ENCODE peak calls at places on chromosome 11, in nine cellular contexts. Z, O, B, U, L, H, T, I and W are unnamed samples.
A peak's percentile ranks its signal among the peaks of the same experiment; 100 is the strongest.

GRCh38 chr11:117570701-117571100 is 226.3 kb downstream of the DSCAML1 start:
- DNase-seq in Z (no peak), O (no peak), B (no peak), U (peak; percentile 58), L (no peak), H (no peak), T (no peak), I (no peak), W (no peak)

GRCh38 chr11:124837491-124837856 is 27.8 kb upstream of the ROBO3 start:
- DNase-seq in Z (peak; percentile 89), O (peak; percentile 89), B (peak; percentile 71), U (no peak), L (peak; percentile 21), H (peak; percentile 92), T (no peak), I (peak; percentile 69), W (peak; percentile 30)

GRCh38 chr11:2413735-2414579 is 13.4 kb downstream of the TSSC4 start:
- DNase-seq in Z (no peak), O (no peak), B (no peak), U (no peak), L (no peak), H (no peak), T (no peak), I (no peak), W (no peak)

GRCh38 chr11:120937501-120937900 is 86.4 kb upstream of the TBCEL start:
- DNase-seq in Z (no peak), O (no peak), B (no peak), U (no peak), L (no peak), H (no peak), T (no peak), I (no peak), W (no peak)

GRCh38 chr11:86228967-86229330 is 15.6 kb upstream of the EED start:
- DNase-seq in Z (no peak), O (no peak), B (no peak), U (no peak), L (no peak), H (no peak), T (no peak), I (no peak), W (no peak)

GRCh38 chr11:76269247-76269646 is 62.9 kb upstream of the WNT11 start:
- DNase-seq in Z (no peak), O (no peak), B (peak; percentile 69), U (no peak), L (no peak), H (no peak), T (no peak), I (no peak), W (no peak)

GRCh38 chr11:122102426-122102825 is 13.6 kb downstream of the BLID start:
- DNase-seq in Z (no peak), O (peak; percentile 63), B (no peak), U (no peak), L (no peak), H (no peak), T (no peak), I (no peak), W (no peak)

GRCh38 chr11:2741377-2742131 is 41.8 kb upstream of the KCNQ1OT1 start:
- DNase-seq in Z (no peak), O (peak; percentile 70), B (no peak), U (peak; percentile 34), L (no peak), H (no peak), T (no peak), I (peak; percentile 63), W (no peak)

GRCh38 chr11:24253237-24253760 is 243.6 kb upstream of the LUZP2 start:
- DNase-seq in Z (no peak), O (no peak), B (no peak), U (no peak), L (no peak), H (no peak), T (no peak), I (no peak), W (no peak)

GRCh38 chr11:44261800-44262591 is 47.9 kb downstream of the ALX4 start:
- DNase-seq in Z (no peak), O (no peak), B (no peak), U (no peak), L (no peak), H (no peak), T (no peak), I (no peak), W (no peak)

GRCh38 chr11:71527576-71528210 is 626 bp downstream of the KRTAP5-7 start:
- DNase-seq in Z (no peak), O (no peak), B (no peak), U (no peak), L (no peak), H (no peak), T (no peak), I (no peak), W (no peak)

GRCh38 chr11:77047007-77047927 is 13.1 kb downstream of the B3GNT6 start:
- DNase-seq in Z (peak; percentile 68), O (peak; percentile 87), B (peak; percentile 68), U (no peak), L (peak; percentile 81), H (peak; percentile 94), T (peak; percentile 61), I (peak; percentile 90), W (peak; percentile 90)

GRCh38 chr11:1998290-1998689 is 648 bp upstream of the H19 start:
- DNase-seq in Z (no peak), O (no peak), B (no peak), U (no peak), L (no peak), H (no peak), T (no peak), I (no peak), W (no peak)

GRCh38 chr11:4164884-4165590 is 70.4 kb downstream of the RRM1 start:
- DNase-seq in Z (no peak), O (no peak), B (no peak), U (no peak), L (no peak), H (no peak), T (no peak), I (no peak), W (no peak)

GRCh38 chr11:102402556-102402955 is 50.0 kb downstream of the TMEM123 start:
- DNase-seq in Z (no peak), O (no peak), B (no peak), U (no peak), L (no peak), H (no peak), T (no peak), I (no peak), W (no peak)

GRCh38 chr11:48109046-48109666 is 107.5 kb upstream of the OR4B1 start:
- DNase-seq in Z (no peak), O (peak; percentile 65), B (peak; percentile 64), U (no peak), L (no peak), H (peak; percentile 69), T (no peak), I (peak; percentile 70), W (no peak)

GRCh38 chr11:126082251-126083109 is 19.8 kb upstream of the CDON start:
- DNase-seq in Z (no peak), O (no peak), B (no peak), U (no peak), L (no peak), H (no peak), T (peak; percentile 36), I (no peak), W (no peak)

GRCh38 chr11:92979176-92979575 is 9.7 kb downstream of the MTNR1B start:
- DNase-seq in Z (peak; percentile 8), O (peak; percentile 78), B (no peak), U (no peak), L (no peak), H (no peak), T (no peak), I (no peak), W (no peak)

GRCh38 chr11:85661972-85662664 is 2.8 kb downstream of the CREBZF start:
- DNase-seq in Z (no peak), O (no peak), B (peak; percentile 16), U (no peak), L (no peak), H (no peak), T (no peak), I (no peak), W (no peak)

GRCh38 chr11:2294340-2295290 is 7.1 kb downstream of the C11orf21 start:
- DNase-seq in Z (no peak), O (no peak), B (no peak), U (no peak), L (no peak), H (no peak), T (no peak), I (no peak), W (no peak)

GRCh38 chr11:62921201-62921572 is at the start of gene CHRM1:
- DNase-seq in Z (no peak), O (no peak), B (no peak), U (peak; percentile 70), L (peak; percentile 31), H (no peak), T (no peak), I (no peak), W (peak; percentile 50)

GRCh38 chr11:59172345-59173079 is 580 bp downstream of the DTX4 start:
- DNase-seq in Z (no peak), O (no peak), B (peak; percentile 35), U (peak; percentile 74), L (peak; percentile 54), H (no peak), T (peak; percentile 56), I (no peak), W (peak; percentile 69)

GRCh38 chr11:61650781-61651571 is 29.2 kb upstream of the DAGLA start:
- DNase-seq in Z (no peak), O (no peak), B (no peak), U (no peak), L (no peak), H (no peak), T (peak; percentile 78), I (no peak), W (peak; percentile 51)

GRCh38 chr11:128628686-128629085 is 41.3 kb upstream of the ETS1 start:
- DNase-seq in Z (no peak), O (no peak), B (no peak), U (no peak), L (no peak), H (no peak), T (no peak), I (no peak), W (no peak)

GRCh38 chr11:76623884-76624419 is 46.6 kb downstream of the LRRC32 start:
- DNase-seq in Z (no peak), O (no peak), B (no peak), U (no peak), L (no peak), H (no peak), T (no peak), I (no peak), W (peak; percentile 15)

GRCh38 chr11:12864316-12865156 is 144.6 kb upstream of the RASSF10 start:
- DNase-seq in Z (peak; percentile 70), O (peak; percentile 92), B (no peak), U (no peak), L (peak; percentile 22), H (peak; percentile 98), T (peak; percentile 53), I (no peak), W (no peak)

GRCh38 chr11:26127336-26127735 is 204.6 kb upstream of the ANO3 start:
- DNase-seq in Z (no peak), O (no peak), B (no peak), U (no peak), L (no peak), H (no peak), T (no peak), I (no peak), W (no peak)

GRCh38 chr11:19963697-19964340 is 196.5 kb downstream of the DBX1 start:
- DNase-seq in Z (no peak), O (no peak), B (no peak), U (no peak), L (no peak), H (no peak), T (no peak), I (no peak), W (no peak)

GRCh38 chr11:116138280-116138679 is 634.1 kb upstream of the CADM1 start:
- DNase-seq in Z (no peak), O (no peak), B (no peak), U (no peak), L (no peak), H (no peak), T (no peak), I (no peak), W (peak; percentile 11)